ENCODE peak calls at places on chromosomes 3 and 15, in six cellular contexts. R is PC-3; E is fibroblast of pulmonary artery; T is occipital lobe; O is head of caudate nucleus; Z is stimulated activated CD4-positive, alpha-beta T cell treated with anti-CD3 and anti-CD28 coated beads, TNF-alpha, amount 100 ng/mL, for 48 hours. K is an unnamed sample.

GRCh38 chr15:60720493-60721231 is 241.7 kb upstream of the ICE2 start:
- DNase-seq in T (no peak), R (no peak), Z (peak), O (no peak), E (no peak), K (no peak)

GRCh38 chr15:38612159-38612863 is 47.7 kb upstream of the RASGRP1 start:
- DNase-seq in E (no peak), T (no peak), R (no peak), Z (peak), O (no peak), K (no peak)

GRCh38 chr15:72368895-72369294 is 6.9 kb downstream of the HEXA start:
- DNase-seq in R (no peak), Z (no peak), O (no peak), E (peak), T (no peak), K (no peak)

GRCh38 chr3:129106866-129107565 is 14.6 kb downstream of the RAB43 start:
- DNase-seq in O (no peak), E (no peak), T (no peak), Z (no peak), R (no peak), K (peak)

GRCh38 chr3:908839-909238 is 184.0 kb upstream of the CNTN6 start:
- DNase-seq in E (peak), R (no peak), O (no peak), T (no peak), Z (no peak), K (no peak)

GRCh38 chr3:177647876-177648275 is 450.6 kb upstream of the TBL1XR1 start:
- DNase-seq in Z (no peak), R (no peak), T (no peak), E (no peak), O (no peak), K (no peak)

GRCh38 chr3:37861540-37862051 is at the start of gene CTDSPL:
- DNase-seq in R (peak), Z (no peak), O (no peak), T (no peak), E (peak), K (peak)

GRCh38 chr15:70597056-70597603 is 166.2 kb downstream of the UACA start:
- DNase-seq in R (peak), Z (no peak), T (no peak), E (peak), O (no peak), K (no peak)

K was measured in kidney.